ENCODE peak calls at places on chromosomes 6 and 20, in seven cellular contexts. G is cardiac muscle cell; H is Peyer's patch; A is lung; N is hepatocyte; K is PC-3; C is CD8-positive, alpha-beta T cell. I is an unnamed sample. For H3K4me1, the result is how much of the 10 kb centered on the place peaks cover.

GRCh38 chr6:7151381-7151780 is 43.6 kb downstream of the RREB1 start:
- DNase-seq in K (no peak), G (no peak), N (no peak), H (no peak), C (no peak), A (no peak), I (no peak)

GRCh38 chr6:5525209-5525608 is 263.9 kb downstream of the FARS2 start:
- DNase-seq in H (no peak), A (peak), K (no peak), C (no peak), G (no peak), N (peak), I (no peak)

GRCh38 chr6:6230286-6230685 is 90.2 kb downstream of the F13A1 start:
- DNase-seq in G (peak), K (no peak), H (peak), A (no peak), N (peak), C (no peak), I (no peak)

GRCh38 chr6:27873101-27874030 is 38.8 kb downstream of the OR2B2 start:
- DNase-seq in K (no peak), C (peak), H (peak), N (peak), G (peak), A (no peak), I (peak)

GRCh38 chr6:38625191-38625590 is 14.5 kb downstream of the BTBD9 start:
- DNase-seq in A (no peak), G (no peak), K (no peak), C (no peak), N (no peak), H (no peak), I (peak)

GRCh38 chr20:41467690-41468089 is 101.1 kb upstream of the EMILIN3 start:
- DNase-seq in N (no peak), A (no peak), C (no peak), H (no peak), G (no peak), K (no peak), I (peak)

GRCh38 chr20:3039426-3039825 is 4.0 kb upstream of the GNRH2 start:
- DNase-seq in N (no peak), K (no peak), C (no peak), A (no peak), G (no peak), H (no peak), I (no peak)

GRCh38 chr20:20331796-20332195 is 36.1 kb upstream of the INSM1 start:
- DNase-seq in K (no peak), A (no peak), C (no peak), N (no peak), G (no peak), H (no peak), I (no peak)

GRCh38 chr6:140062042-140063041 is 687.9 kb upstream of the CITED2 start:
- DNase-seq in K (peak), G (no peak), N (peak), H (no peak), A (peak), C (no peak), I (peak)

GRCh38 chr6:134449781-134450180 is 131.9 kb upstream of the SGK1 start:
- DNase-seq in N (no peak), C (no peak), K (no peak), G (no peak), H (no peak), A (no peak), I (no peak)

GRCh38 chr6:145652572-145652971 is 82.7 kb downstream of the EPM2A start:
- DNase-seq in K (no peak), G (no peak), H (no peak), A (no peak), N (no peak), C (no peak), I (no peak)

GRCh38 chr6:47737406-47737805 is 39.0 kb downstream of the ADGRF4 start:
- DNase-seq in A (no peak), H (no peak), C (no peak), N (no peak), K (peak), G (no peak), I (no peak)

GRCh38 chr6:136921521-136921935 is 573 bp upstream of the SLC35D3 start:
- DNase-seq in H (peak), A (no peak), N (peak), G (peak), C (no peak), K (no peak), I (no peak)

GRCh38 chr6:130843575-130844320 is 16.5 kb downstream of the SMLR1 start:
- DNase-seq in A (no peak), H (no peak), C (no peak), G (peak), K (peak), N (peak), I (no peak)

GRCh38 chr6:126614642-126615504 is 275.0 kb downstream of the CENPW start:
- DNase-seq in H (peak), C (no peak), N (peak), K (no peak), G (no peak), A (no peak), I (no peak)

GRCh38 chr20:18743665-18744440 is 69.7 kb upstream of the SCP2D1 start:
- DNase-seq in H (no peak), K (peak), C (no peak), N (no peak), G (no peak), A (no peak), I (peak)

GRCh38 chr20:46119028-46119546 is 973 bp downstream of the CD40 start:
- DNase-seq in C (peak), H (no peak), N (no peak), A (no peak), G (no peak), K (no peak), I (no peak)

GRCh38 chr6:96657344-96657743 is 94.4 kb downstream of the FHL5 start:
- DNase-seq in N (no peak), G (no peak), A (no peak), K (no peak), C (no peak), H (no peak), I (no peak)

GRCh38 chr6:112881027-112881426 is 533.9 kb downstream of the RFPL4B start:
- DNase-seq in C (no peak), N (peak), K (no peak), H (no peak), A (no peak), G (no peak), I (no peak)

GRCh38 chr20:58464838-58465237 is 50.4 kb downstream of the APCDD1L start:
- DNase-seq in G (no peak), H (no peak), K (no peak), C (no peak), A (no peak), N (no peak), I (no peak)

GRCh38 chr6:44699082-44699481 is 311.6 kb downstream of the CDC5L start:
- DNase-seq in G (no peak), N (no peak), K (no peak), C (no peak), H (no peak), A (no peak), I (no peak)

GRCh38 chr20:1929460-1929859 is 34.3 kb downstream of the SIRPA start:
- DNase-seq in C (no peak), K (no peak), N (no peak), A (no peak), G (no peak), H (no peak), I (no peak)

GRCh38 chr20:62969939-62970306 is 17.4 kb downstream of the SLC17A9 start:
- DNase-seq in H (no peak), K (no peak), C (no peak), G (no peak), A (no peak), N (no peak), I (no peak)

GRCh38 chr6:41428402-41428994 is 93.1 kb downstream of the NCR2 start:
- DNase-seq in A (no peak), H (no peak), C (no peak), K (no peak), G (no peak), N (peak), I (no peak)

GRCh38 chr6:163731215-163732013 is 316.9 kb downstream of the QKI start:
- DNase-seq in G (no peak), N (no peak), A (no peak), H (no peak), K (no peak), C (no peak), I (no peak)

GRCh38 chr6:100466410-100467143 is 1.9 kb upstream of the SIM1 start:
- DNase-seq in K (no peak), H (no peak), C (no peak), G (no peak), A (peak), N (no peak), I (no peak)

GRCh38 chr6:71488186-71488585 is 199.6 kb downstream of the OGFRL1 start:
- DNase-seq in G (no peak), N (no peak), H (no peak), A (no peak), K (no peak), C (no peak), I (no peak)
- H3K27ac ChIP-seq in G (no peak), N (no peak), H (no peak), A (no peak), K (no peak), C (no peak), I (no peak)

GRCh38 chr20:47330933-47331708 is 25.4 kb downstream of the ZMYND8 start:
- DNase-seq in C (no peak), K (peak), H (peak), N (peak), A (no peak), G (no peak), I (peak)

GRCh38 chr20:47332381-47333206 is 23.9 kb downstream of the ZMYND8 start:
- DNase-seq in H (no peak), C (no peak), K (no peak), N (no peak), G (no peak), A (no peak), I (no peak)

GRCh38 chr20:47327711-47328110 is 28.8 kb downstream of the ZMYND8 start:
- DNase-seq in H (peak), A (no peak), K (no peak), C (no peak), N (no peak), G (no peak), I (no peak)

GRCh38 chr20:47328841-47329448 is 27.6 kb downstream of the ZMYND8 start:
- DNase-seq in A (no peak), G (no peak), H (peak), C (no peak), K (no peak), N (no peak), I (no peak)

GRCh38 chr20:47330071-47330470 is 26.4 kb downstream of the ZMYND8 start:
- DNase-seq in A (no peak), K (no peak), H (no peak), N (no peak), C (no peak), G (no peak), I (no peak)
- H3K4me1 ChIP-seq in A (under half), K (half or more), H (half or more), N (under half), C (under half), G (under half), I (half or more)

DNA sequence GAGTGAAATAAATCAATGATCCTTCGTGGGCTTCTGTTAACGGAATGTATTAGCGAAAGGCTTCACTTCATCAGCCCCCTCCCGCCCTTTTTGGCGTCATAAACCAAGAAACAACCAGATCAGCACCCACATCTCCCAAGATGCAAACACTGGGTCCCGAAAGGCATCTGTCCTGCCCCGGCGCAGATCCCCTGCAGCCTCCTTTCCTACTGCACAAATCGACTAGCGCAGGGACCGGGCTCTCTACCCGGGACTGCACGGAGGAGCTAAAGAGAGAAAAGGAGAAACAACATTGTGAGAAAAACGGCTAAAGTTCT is 553 bp upstream of the FAM135A start:
- DNase-seq in A (peak), K (no peak), H (no peak), C (no peak), G (no peak), N (no peak), I (no peak)
- H3K27ac ChIP-seq in A (peak), K (no peak), H (peak), C (peak), G (peak), N (peak), I (peak)

GRCh38 chr6:152295920-152296319 is 341.2 kb downstream of the SYNE1 start:
- DNase-seq in G (no peak), H (no peak), K (no peak), N (no peak), C (no peak), A (no peak), I (no peak)

GRCh38 chr6:152296648-152297376 is 340.4 kb downstream of the SYNE1 start:
- DNase-seq in G (no peak), C (no peak), N (no peak), H (no peak), K (no peak), A (no peak), I (no peak)

GRCh38 chr6:152300517-152300916 is 336.6 kb downstream of the SYNE1 start:
- DNase-seq in N (no peak), K (no peak), A (no peak), H (no peak), G (no peak), C (no peak), I (no peak)

GRCh38 chr6:152299336-152299735 is 337.8 kb downstream of the SYNE1 start:
- DNase-seq in H (no peak), G (no peak), C (no peak), K (no peak), A (no peak), N (no peak), I (no peak)

GRCh38 chr6:152298055-152298647 is 339.0 kb downstream of the SYNE1 start:
- DNase-seq in N (no peak), C (no peak), K (no peak), G (no peak), H (no peak), A (no peak), I (no peak)
- H3K4me1 ChIP-seq in N (under half), C (under half), K (under half), G (under half), H (under half), A (under half), I (under half)

GRCh38 chr20:24934101-24934661 is 14.9 kb upstream of the CST7 start:
- DNase-seq in H (peak), N (no peak), A (no peak), K (no peak), C (peak), G (no peak), I (no peak)
- H3K27ac ChIP-seq in H (peak), N (no peak), A (no peak), K (no peak), C (no peak), G (no peak), I (no peak)

DNA sequence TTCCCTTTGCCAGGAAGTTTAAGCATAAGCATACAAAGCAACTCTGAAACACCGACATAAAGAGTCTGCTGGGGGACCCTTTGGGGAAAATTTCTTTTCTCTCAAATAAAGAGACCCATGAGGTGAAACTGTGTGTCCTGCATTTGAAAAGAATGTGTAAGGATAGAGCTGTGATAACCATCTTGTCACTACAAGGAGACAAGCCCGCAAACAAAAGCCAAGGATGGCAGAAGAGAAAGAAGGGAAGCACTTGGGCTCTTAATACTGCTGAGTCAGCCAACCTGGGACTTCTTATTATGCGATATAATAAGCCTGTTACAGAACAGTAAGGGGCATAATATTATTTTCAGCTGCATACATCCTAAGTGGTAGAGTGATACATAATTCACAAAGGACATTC is 52.5 kb downstream of the NUDT3 start:
- DNase-seq in G (no peak), K (no peak), H (no peak), N (no peak), A (no peak), C (no peak), I (no peak)
- H3K4me1 ChIP-seq in G (under half), K (under half), H (under half), N (under half), A (under half), C (under half), I (under half)

GRCh38 chr20:34403063-34403827 is 40.2 kb downstream of the ITCH start:
- DNase-seq in H (no peak), A (no peak), K (no peak), N (no peak), G (no peak), C (no peak), I (no peak)

GRCh38 chr20:34403908-34404307 is 40.8 kb downstream of the ITCH start:
- DNase-seq in N (no peak), A (no peak), G (no peak), K (no peak), C (no peak), H (no peak), I (no peak)

GRCh38 chr20:34402461-34402860 is 39.4 kb downstream of the ITCH start:
- DNase-seq in G (no peak), C (no peak), H (no peak), A (no peak), N (no peak), K (no peak), I (no peak)

GRCh38 chr20:34401741-34402455 is 38.8 kb downstream of the ITCH start:
- DNase-seq in C (no peak), K (no peak), G (no peak), A (no peak), H (no peak), N (no peak), I (no peak)

DNA sequence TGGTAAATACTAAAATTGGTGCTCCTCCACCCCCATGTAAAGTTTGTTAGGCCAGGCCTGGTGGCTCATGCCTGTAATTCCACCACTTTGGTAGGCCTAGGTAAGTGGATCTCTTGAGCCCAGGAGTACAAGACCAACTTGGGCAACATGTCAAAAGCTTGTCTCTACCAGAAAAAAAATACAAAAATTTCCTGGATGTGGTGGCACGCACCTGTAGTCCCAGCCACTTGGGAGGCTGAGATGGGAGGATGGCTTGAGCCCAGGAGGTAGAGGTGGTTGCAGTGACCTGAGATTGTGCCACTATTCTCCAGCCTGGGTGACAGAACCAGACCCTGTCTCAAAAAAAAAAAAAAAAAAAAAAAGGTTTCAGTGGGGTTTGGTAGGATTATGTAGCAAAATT is 41.7 kb downstream of the ITCH start:
- DNase-seq in N (no peak), K (no peak), H (no peak), C (no peak), G (no peak), A (no peak), I (no peak)
- H3K27ac ChIP-seq in N (no peak), K (no peak), H (no peak), C (no peak), G (no peak), A (no peak), I (no peak)

GRCh38 chr6:53044572-53044971 is 20.6 kb upstream of the FBXO9 start:
- DNase-seq in K (no peak), C (no peak), G (no peak), N (no peak), H (no peak), A (no peak), I (no peak)
- H3K4me1 ChIP-seq in K (half or more), C (under half), G (under half), N (under half), H (under half), A (under half), I (under half)

GRCh38 chr6:122788663-122789062 is 395 bp upstream of the SMPDL3A start:
- DNase-seq in N (no peak), G (peak), H (no peak), C (no peak), A (no peak), K (peak), I (no peak)
- H3K27ac ChIP-seq in N (peak), G (peak), H (peak), C (no peak), A (peak), K (peak), I (peak)